ENCODE peak calls at places on chromosomes 4 and X, in ten cellular contexts. O, Q, U, Y, E, A, F, X, P and W are unnamed samples.

GRCh38 chrX:22314211-22314610 is 41.5 kb downstream of the CBLL2 start:
- DNase-seq in O (no peak), Q (no peak), U (no peak), Y (no peak), E (no peak), A (no peak), F (peak), X (no peak), P (no peak), W (no peak)

GRCh38 chrX:42996861-42997260 is 218.9 kb upstream of the PPP1R2C start:
- DNase-seq in O (no peak), Q (no peak), U (no peak), Y (no peak), E (no peak), A (no peak), F (no peak), X (no peak), P (no peak), W (no peak)

GRCh38 chr4:122764071-122764807 is 31.7 kb downstream of the BBS12 start:
- DNase-seq in O (no peak), Q (no peak), U (no peak), Y (no peak), E (no peak), A (no peak), F (peak), X (no peak), P (peak), W (no peak)

GRCh38 chr4:139454111-139454600 is at the start of gene RAB33B:
- DNase-seq in O (peak), Q (no peak), U (no peak), Y (no peak), E (no peak), A (no peak), F (no peak), X (no peak), P (peak), W (no peak)

GRCh38 chr4:177448850-177449249 is 6.6 kb upstream of the AGA start:
- DNase-seq in O (peak), Q (no peak), U (no peak), Y (no peak), E (no peak), A (no peak), F (peak), X (peak), P (peak), W (peak)

GRCh38 chr4:7424553-7425111 is 10.1 kb downstream of the PSAPL1 start:
- DNase-seq in O (no peak), Q (no peak), U (no peak), Y (peak), E (no peak), A (peak), F (no peak), X (no peak), P (no peak), W (no peak)

GRCh38 chrX:73758253-73758652 is 195.3 kb downstream of the CHIC1 start:
- DNase-seq in O (no peak), Q (no peak), U (no peak), Y (no peak), E (no peak), A (no peak), F (no peak), X (no peak), P (no peak), W (no peak)

GRCh38 chr4:140367738-140368137 is 5.7 kb upstream of the SCOC start:
- DNase-seq in O (peak), Q (no peak), U (peak), Y (no peak), E (no peak), A (peak), F (peak), X (no peak), P (no peak), W (no peak)

GRCh38 chr4:106690487-106690886 is 321.9 kb upstream of the GIMD1 start:
- DNase-seq in O (no peak), Q (no peak), U (peak), Y (no peak), E (peak), A (no peak), F (no peak), X (peak), P (peak), W (peak)

GRCh38 chr4:15400911-15401671 is 26.7 kb upstream of the C1QTNF7 start:
- DNase-seq in O (peak), Q (no peak), U (peak), Y (no peak), E (peak), A (peak), F (peak), X (no peak), P (peak), W (peak)

GRCh38 chr4:15402146-15402545 is 25.7 kb upstream of the C1QTNF7 start:
- DNase-seq in O (peak), Q (no peak), U (no peak), Y (no peak), E (peak), A (no peak), F (peak), X (no peak), P (peak), W (no peak)

GRCh38 chr4:15398732-15399131 is 29.1 kb upstream of the C1QTNF7 start:
- DNase-seq in O (no peak), Q (no peak), U (no peak), Y (no peak), E (no peak), A (no peak), F (no peak), X (no peak), P (no peak), W (no peak)

GRCh38 chr4:15398001-15398400 is 29.8 kb upstream of the C1QTNF7 start:
- DNase-seq in O (no peak), Q (no peak), U (no peak), Y (no peak), E (no peak), A (no peak), F (no peak), X (no peak), P (peak), W (no peak)

GRCh38 chr4:15400276-15400675 is 27.6 kb upstream of the C1QTNF7 start:
- DNase-seq in O (no peak), Q (no peak), U (no peak), Y (no peak), E (no peak), A (no peak), F (no peak), X (no peak), P (no peak), W (no peak)
- H3K4me3 ChIP-seq in O (no peak), Q (no peak), U (no peak), Y (no peak), E (no peak), A (no peak), F (no peak), X (no peak), P (no peak), W (no peak)

GRCh38 chr4:143230683-143231082 is 46.0 kb downstream of the USP38 start:
- DNase-seq in O (no peak), Q (no peak), U (no peak), Y (no peak), E (peak), A (no peak), F (no peak), X (no peak), P (no peak), W (no peak)
- TF ChIP-seq CTCF in O (no peak), Q (no peak), U (no peak), Y (no peak), E (no peak), A (no peak), F (no peak), X (no peak), P (no peak), W (no peak)

GRCh38 chrX:112078606-112079005 is 4.0 kb downstream of the TRPC5 start:
- DNase-seq in O (no peak), Q (no peak), U (no peak), Y (no peak), E (no peak), A (no peak), F (no peak), X (no peak), P (no peak), W (no peak)
- H3K4me3 ChIP-seq in O (no peak), Q (no peak), U (no peak), Y (no peak), E (no peak), A (no peak), F (no peak), X (no peak), P (no peak), W (no peak)

GRCh38 chr4:92163348-92163747 is 140.4 kb upstream of the GRID2 start:
- DNase-seq in O (no peak), Q (no peak), U (no peak), Y (no peak), E (peak), A (no peak), F (peak), X (no peak), P (peak), W (no peak)
- TF ChIP-seq CTCF in O (peak), Q (no peak), U (peak), Y (no peak), E (no peak), A (no peak), F (peak), X (peak), P (peak), W (peak)

DNA sequence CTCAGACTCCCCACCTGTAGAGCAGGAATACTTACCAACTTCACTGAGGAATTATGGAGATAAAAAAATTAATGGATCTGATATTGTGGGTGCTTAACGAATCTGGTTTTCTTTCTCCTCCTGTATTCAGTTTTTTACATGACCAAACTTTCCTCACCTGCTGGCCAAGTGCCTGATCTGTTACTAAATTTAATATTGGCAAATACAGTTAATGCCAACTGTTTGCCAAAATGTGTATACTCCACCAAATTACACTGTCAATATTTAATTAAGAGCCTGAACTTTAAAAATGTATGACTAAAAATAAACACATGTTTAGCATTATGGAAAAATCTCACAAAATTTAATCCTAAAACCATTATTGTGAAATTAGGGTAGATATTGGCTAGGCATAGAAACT is 3.3 kb downstream of the PGRMC2 start:
- DNase-seq in O (no peak), Q (no peak), U (no peak), Y (no peak), E (no peak), A (no peak), F (no peak), X (no peak), P (no peak), W (no peak)
- H3K4me3 ChIP-seq in O (peak), Q (no peak), U (peak), Y (peak), E (peak), A (no peak), F (no peak), X (no peak), P (peak), W (no peak)

DNA sequence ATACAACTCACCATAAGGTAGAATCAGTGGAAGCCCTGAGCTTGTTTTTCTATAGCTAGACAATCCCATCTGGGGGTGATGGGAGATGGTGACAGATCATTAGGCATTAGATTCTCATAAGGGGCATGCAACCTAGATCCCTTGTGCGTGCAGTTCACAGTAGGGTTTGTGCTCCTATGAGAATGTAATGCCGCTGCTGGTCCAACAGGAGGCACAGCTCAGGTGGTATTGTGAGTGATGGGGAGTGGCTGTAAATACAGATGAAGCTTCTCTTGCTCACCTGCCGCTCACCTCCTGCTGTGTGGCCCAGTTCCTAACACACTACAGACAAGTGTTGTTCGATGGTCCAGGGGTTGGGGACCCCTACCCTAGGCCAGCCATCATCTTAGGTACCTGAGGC is 5.9 kb upstream of the GATB start:
- DNase-seq in O (no peak), Q (no peak), U (no peak), Y (no peak), E (no peak), A (no peak), F (no peak), X (no peak), P (no peak), W (no peak)
- TF ChIP-seq CTCF in O (no peak), Q (peak), U (peak), Y (no peak), E (no peak), A (no peak), F (no peak), X (no peak), P (no peak), W (no peak)